ENCODE peak calls at places on chromosomes 2 and 18, in four cellular contexts. Y is OCI-LY7, M is pancreas, C is cardiac muscle cell. T is an unnamed sample.

GRCh38 chr2:46559257-46559656 is 79.9 kb downstream of the TMEM247 start:
- DNase-seq in Y (no peak), M (no peak), C (no peak), T (no peak)

GRCh38 chr2:108330971-108331370 is 42.3 kb downstream of the SULT1C2 start:
- DNase-seq in Y (no peak), M (no peak), C (peak; percentile 70), T (no peak)

GRCh38 chr2:241582806-241583205 is 24.3 kb downstream of the BOK start:
- DNase-seq in Y (no peak), M (peak; percentile 8), C (no peak), T (no peak)

GRCh38 chr2:240402566-240403295 is 32.7 kb upstream of the GPC1 start:
- DNase-seq in Y (no peak), M (no peak), C (no peak), T (peak; percentile 8)

GRCh38 chr18:59918320-59918755 is 18.5 kb downstream of the PMAIP1 start:
- DNase-seq in Y (peak; percentile 41), M (no peak), C (peak; percentile 55), T (peak; percentile 35)

GRCh38 chr2:144115892-144116291 is 404.0 kb downstream of the ZEB2 start:
- DNase-seq in Y (no peak), M (no peak), C (no peak), T (no peak)

GRCh38 chr2:239644016-239644415 is 243.2 kb upstream of the HDAC4 start:
- DNase-seq in Y (no peak), M (no peak), C (peak; percentile 42), T (no peak)

GRCh38 chr2:11784747-11785610 is 38.5 kb downstream of the LPIN1 start:
- DNase-seq in Y (peak; percentile 31), M (peak; percentile 79), C (peak; percentile 54), T (peak; percentile 47)

GRCh38 chr2:20018576-20019152 is 6.2 kb upstream of the MATN3 start:
- DNase-seq in Y (no peak), M (no peak), C (no peak), T (no peak)

GRCh38 chr2:209734805-209735204 is 36.8 kb upstream of the UNC80 start:
- DNase-seq in Y (no peak), M (no peak), C (no peak), T (no peak)

GRCh38 chr2:86223682-86224560 is 24.7 kb downstream of the MRPL35 start:
- DNase-seq in Y (no peak), M (no peak), C (peak; percentile 26), T (no peak)

GRCh38 chr2:1790996-1791395 is 46.7 kb upstream of the PXDN start:
- DNase-seq in Y (no peak), M (no peak), C (no peak), T (no peak)

GRCh38 chr2:54942373-54942772 is 107.9 kb downstream of the RTN4 start:
- DNase-seq in Y (no peak), M (no peak), C (no peak), T (no peak)

GRCh38 chr2:169928463-169928864 is 101.2 kb downstream of the UBR3 start:
- DNase-seq in Y (peak; percentile 64), M (no peak), C (peak; percentile 70), T (no peak)

GRCh38 chr2:217162533-217162932 is 302.7 kb upstream of the TNP1 start:
- DNase-seq in Y (no peak), M (no peak), C (peak; percentile 90), T (no peak)

GRCh38 chr2:201795608-201796477 is 10.5 kb upstream of the CDK15 start:
- DNase-seq in Y (peak; percentile 19), M (no peak), C (peak; percentile 62), T (no peak)

GRCh38 chr18:3305933-3306332 is 44.0 kb downstream of the MYL12B start:
- DNase-seq in Y (no peak), M (no peak), C (peak; percentile 74), T (no peak)

GRCh38 chr18:8803063-8803795 is 97.9 kb downstream of the MTCL1 start:
- DNase-seq in Y (no peak), M (no peak), C (no peak), T (no peak)

GRCh38 chr18:5294113-5294617 is 1.4 kb downstream of the ZBTB14 start:
- DNase-seq in Y (no peak), M (peak; percentile 76), C (peak; percentile 1), T (peak; percentile 61)

GRCh38 chr2:2777876-2778275 is 446.8 kb upstream of the MYT1L start:
- DNase-seq in Y (no peak), M (no peak), C (no peak), T (no peak)

GRCh38 chr18:59719533-59720325 is 22.5 kb upstream of the CCBE1 start:
- DNase-seq in Y (no peak), M (no peak), C (peak; percentile 74), T (no peak)

GRCh38 chr2:17658251-17658843 is 95.3 kb downstream of the SMC6 start:
- DNase-seq in Y (no peak), M (no peak), C (no peak), T (no peak)

GRCh38 chr2:28148566-28148965 is 244.1 kb upstream of the FOSL2 start:
- DNase-seq in Y (no peak), M (no peak), C (no peak), T (no peak)

GRCh38 chr18:47036298-47036874 is 965 bp upstream of the ELOA2 start:
- DNase-seq in Y (peak; percentile 11), M (no peak), C (peak; percentile 27), T (no peak)

GRCh38 chr2:29900971-29901633 is 20.3 kb downstream of the ALK start:
- DNase-seq in Y (no peak), M (no peak), C (no peak), T (no peak)

GRCh38 chr2:201932511-201932910 is 101.1 kb upstream of the FZD7 start:
- DNase-seq in Y (no peak), M (no peak), C (no peak), T (no peak)

GRCh38 chr2:47950340-47951280 is 44.3 kb upstream of the FBXO11 start:
- DNase-seq in Y (no peak), M (no peak), C (peak; percentile 4), T (no peak)

GRCh38 chr2:49972699-49973098 is 818.4 kb upstream of the FSHR start:
- DNase-seq in Y (no peak), M (no peak), C (no peak), T (no peak)

GRCh38 chr2:167490394-167490793 is 602.1 kb downstream of the XIRP2 start:
- DNase-seq in Y (no peak), M (no peak), C (no peak), T (no peak)

GRCh38 chr2:80573950-80574349 is 269.4 kb upstream of the LRRTM1 start:
- DNase-seq in Y (no peak), M (no peak), C (no peak), T (no peak)

GRCh38 chr2:236776695-236777251 is 207.1 kb downstream of the ACKR3 start:
- DNase-seq in Y (no peak), M (no peak), C (peak; percentile 74), T (no peak)

GRCh38 chr18:27278131-27278530 is 93.0 kb upstream of the CHST9 start:
- DNase-seq in Y (no peak), M (no peak), C (no peak), T (no peak)

GRCh38 chr18:55988537-55988936 is 400.5 kb upstream of the TCF4 start:
- DNase-seq in Y (no peak), M (no peak), C (peak; percentile 45), T (no peak)

GRCh38 chr2:52390651-52391050 is 1358.7 kb upstream of the NRXN1 start:
- DNase-seq in Y (no peak), M (no peak), C (no peak), T (no peak)

DNA sequence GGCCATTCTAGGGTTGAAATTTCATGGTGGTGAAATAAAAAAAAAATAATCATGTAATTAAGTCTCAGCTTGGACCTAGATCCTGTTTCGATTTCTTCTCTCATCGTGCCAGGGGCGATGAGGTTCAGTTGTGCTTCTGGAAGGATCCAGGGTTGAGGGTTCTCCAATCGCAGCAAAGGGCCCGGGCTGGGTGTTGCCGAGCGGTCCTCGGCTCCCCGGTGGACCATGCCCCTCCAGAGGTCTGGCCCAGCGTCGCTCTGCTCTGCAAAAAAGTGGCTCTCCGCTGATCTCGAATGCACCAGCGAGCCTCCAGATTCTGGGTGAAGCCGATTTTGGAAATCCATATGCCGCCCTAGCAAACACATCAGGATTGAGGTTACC is 39.0 kb downstream of the EN1 start:
- DNase-seq in Y (no peak), M (no peak), C (peak; percentile 3), T (no peak)
- H3K27ac ChIP-seq in Y (no peak overlapping the region), M (no peak overlapping the region), C (no peak overlapping the region), T (no peak overlapping the region)

DNA sequence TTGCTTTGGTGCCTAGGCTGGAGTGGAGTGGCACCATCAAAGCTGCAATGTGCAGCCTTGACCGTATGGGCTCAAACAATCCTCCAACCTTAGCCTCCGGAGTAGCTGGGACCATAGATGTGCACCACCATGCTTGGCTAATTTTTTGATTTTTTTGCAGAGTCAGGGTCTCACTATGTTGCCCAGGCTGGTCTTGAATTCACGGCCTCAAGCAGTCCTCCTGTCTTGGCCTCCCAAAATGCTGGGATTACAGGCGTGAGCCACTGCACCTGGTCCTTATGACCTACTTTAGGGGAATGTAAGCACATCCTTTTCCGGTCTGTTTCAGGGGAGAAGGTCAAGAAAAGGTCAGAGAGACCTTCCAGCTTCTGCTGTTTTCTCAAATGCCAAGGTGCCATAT is 53.4 kb upstream of the SPRED2 start:
- DNase-seq in Y (no peak), M (no peak), C (no peak), T (no peak)
- H3K36me3 ChIP-seq in Y (no peaks in the 10 kb centered on the region), M (no peaks in the 10 kb centered on the region), C (no peaks in the 10 kb centered on the region), T (no peaks in the 10 kb centered on the region)

DNA sequence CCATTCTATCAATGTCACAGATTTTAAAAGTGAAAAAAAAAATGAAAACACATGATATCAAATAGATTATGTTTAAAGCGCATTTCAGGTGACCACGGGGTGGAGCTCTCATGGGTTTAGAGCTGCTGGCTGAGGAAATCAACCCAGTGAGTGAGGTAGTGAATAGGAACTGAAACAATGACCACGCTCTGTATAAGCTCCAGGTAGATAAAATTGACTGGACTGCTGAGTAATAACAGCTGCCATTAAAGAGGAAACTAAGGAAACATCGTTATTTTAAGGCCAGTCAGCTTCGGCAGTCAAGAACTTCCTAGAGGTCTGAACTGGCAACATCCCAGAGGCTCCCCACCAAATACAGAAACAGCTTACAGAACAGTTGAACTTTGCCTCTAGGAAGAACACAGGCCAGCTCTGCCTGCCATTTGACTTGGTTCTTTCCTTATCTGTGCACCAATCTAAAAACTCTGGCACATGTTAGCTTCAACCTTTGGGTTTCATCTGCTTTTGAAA is 185.9 kb downstream of the PDE1A start:
- DNase-seq in Y (peak; percentile 54), M (no peak), C (peak; percentile 55), T (peak; percentile 51)
- TF ChIP-seq CTCF in Y (peak; percentile 89), M (peak; percentile 26), C (peak; percentile 37), T (peak; percentile 47)

GRCh38 chr18:28736951-28737350 is 560.0 kb upstream of the CDH2 start:
- DNase-seq in Y (no peak), M (no peak), C (no peak), T (no peak)

GRCh38 chr18:28740575-28740974 is 563.6 kb upstream of the CDH2 start:
- DNase-seq in Y (no peak), M (no peak), C (no peak), T (no peak)

GRCh38 chr18:28735731-28736130 is 558.8 kb upstream of the CDH2 start:
- DNase-seq in Y (no peak), M (no peak), C (peak; percentile 94), T (no peak)

DNA sequence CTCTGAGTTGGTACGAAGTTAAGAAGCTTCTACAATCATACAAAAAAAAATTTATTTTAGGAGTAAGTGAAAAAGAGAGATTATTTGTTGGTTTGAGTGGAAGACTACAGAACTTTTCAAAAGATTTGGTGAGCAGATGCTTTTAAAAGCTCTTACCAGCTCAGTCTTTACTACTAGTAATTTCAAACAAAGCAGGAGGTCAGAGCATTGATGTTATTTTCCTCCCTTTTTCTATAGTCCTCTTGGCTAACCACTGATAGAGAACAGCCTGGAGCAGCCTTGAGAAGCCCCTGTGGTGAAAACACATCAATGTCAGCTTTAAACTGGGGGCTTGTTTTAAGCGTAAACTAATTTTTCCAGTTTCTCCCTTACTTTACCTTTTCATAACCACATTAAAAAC is 559.3 kb upstream of the CDH2 start:
- DNase-seq in Y (no peak), M (no peak), C (no peak), T (no peak)
- H3K27ac ChIP-seq in Y (no peak overlapping the region), M (no peak overlapping the region), C (no peak overlapping the region), T (no peak overlapping the region)